ENCODE peak calls at places on chromosomes 11 and 22, in seven cellular contexts. W is H9, E is IMR-90, R is fibroblast of lung, G is GM23338, D is dorsolateral prefrontal cortex, C is tibial nerve. P is an unnamed sample.

GRCh38 chr11:66904055-66904454 is 47.2 kb downstream of the LRFN4 start:
- DNase-seq in E (peak), D (no peak), R (peak), C (no peak), G (no peak), W (no peak), P (no peak)

GRCh38 chr22:33386270-33386669 is 328.1 kb upstream of the SYN3 start:
- DNase-seq in D (no peak), E (no peak), W (no peak), G (no peak), R (no peak), C (no peak), P (no peak)

GRCh38 chr11:23124249-23124648 is 264.0 kb upstream of the CCDC179 start:
- DNase-seq in D (no peak), E (peak), G (no peak), W (no peak), C (no peak), R (no peak), P (no peak)

GRCh38 chr22:37492428-37493344 is 6.5 kb upstream of the MFNG start:
- DNase-seq in E (peak), W (peak), D (no peak), R (peak), G (peak), C (peak), P (no peak)

GRCh38 chr11:78802058-78802633 is 227.5 kb upstream of the NARS2 start:
- DNase-seq in W (no peak), E (no peak), D (no peak), C (no peak), R (peak), G (peak), P (no peak)

GRCh38 chr22:29122041-29122440 is 49.2 kb downstream of the KREMEN1 start:
- DNase-seq in D (no peak), R (no peak), E (no peak), G (no peak), C (no peak), W (no peak), P (no peak)

GRCh38 chr11:109978895-109979294 is 114.3 kb upstream of the ZC3H12C start:
- DNase-seq in G (no peak), R (peak), E (peak), C (no peak), D (no peak), W (no peak), P (no peak)

GRCh38 chr22:37183432-37184379 is 4.3 kb downstream of the C1QTNF6 start:
- DNase-seq in C (no peak), E (no peak), R (no peak), D (peak), W (no peak), G (no peak), P (no peak)

GRCh38 chr11:29300441-29300840 is 716.4 kb downstream of the KCNA4 start:
- DNase-seq in R (peak), D (no peak), E (peak), G (peak), C (no peak), W (no peak), P (peak)

DNA sequence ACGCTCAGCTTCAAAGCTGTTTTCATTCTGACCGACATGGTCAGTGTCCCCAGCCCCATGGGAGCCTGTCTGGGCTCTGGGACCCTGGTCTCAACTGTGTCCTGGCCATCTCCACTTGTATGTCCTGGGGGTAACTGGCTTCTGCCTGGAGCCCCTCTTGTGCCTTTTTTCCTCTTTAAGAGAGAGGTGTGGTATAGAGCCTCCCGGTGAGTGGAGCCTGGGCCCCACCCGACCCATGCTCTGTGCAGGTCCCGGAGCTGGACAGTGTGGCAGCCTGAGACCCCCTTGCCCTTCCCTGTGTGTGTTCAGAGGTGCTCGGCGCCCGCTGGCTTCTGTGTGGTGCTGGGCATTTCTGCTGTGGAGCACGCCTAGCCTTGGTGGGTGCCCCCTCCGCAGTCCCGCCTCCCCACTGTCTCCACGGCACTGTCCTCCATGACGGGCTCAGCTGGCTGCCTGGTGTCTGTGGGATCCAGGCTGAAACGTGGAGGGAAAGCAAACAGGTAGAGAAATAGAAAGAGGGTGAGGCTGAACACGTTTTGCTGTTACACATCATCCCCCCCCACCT is 74.9 kb downstream of the PARVB start:
- DNase-seq in E (no peak), G (no peak), D (no peak), W (no peak), C (no peak), R (no peak), P (no peak)
- H3K27ac ChIP-seq in E (no peak), G (no peak), D (no peak), W (no peak), C (no peak), R (no peak), P (no peak)

DNA sequence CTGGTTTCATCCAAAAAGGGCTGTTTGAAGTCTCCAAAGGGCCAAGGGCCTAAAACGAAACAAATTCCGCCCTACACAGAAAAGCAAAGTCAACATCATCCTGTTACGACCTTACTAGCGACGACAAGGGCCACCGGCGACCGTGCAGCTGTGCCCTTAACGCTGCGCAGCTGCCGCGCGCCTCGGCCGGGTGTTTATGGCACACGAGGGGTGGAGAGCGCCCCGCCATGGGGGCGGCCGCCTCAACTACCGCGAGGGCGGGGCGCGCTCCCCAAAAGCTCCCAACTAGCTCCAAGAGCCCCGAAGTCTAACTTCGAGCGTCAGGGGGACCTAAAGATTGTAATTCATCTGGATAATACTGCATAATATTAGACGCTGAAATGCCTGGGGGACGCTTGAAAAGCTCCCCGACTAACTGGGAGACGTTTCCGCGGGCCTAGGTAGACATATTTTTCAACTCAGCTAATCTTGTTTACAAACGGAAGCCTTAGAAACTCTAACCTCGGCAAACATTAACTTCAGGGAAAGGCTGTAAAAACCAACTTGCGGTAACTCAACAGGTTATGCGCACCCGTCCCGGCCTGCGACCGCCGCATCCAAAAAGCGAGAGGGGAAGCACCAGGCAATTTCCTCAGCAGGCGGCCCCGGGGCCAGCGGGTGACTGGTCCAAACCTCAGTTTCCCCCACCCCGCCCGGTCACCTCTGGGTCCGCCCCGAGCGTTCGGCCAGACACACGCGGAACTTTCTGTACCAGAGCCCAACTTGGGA is 688 bp downstream of the TMEM123 start:
- DNase-seq in C (peak), R (peak), E (peak), G (peak), W (peak), D (peak), P (no peak)
- TF ChIP-seq CTCF in C (no peak), R (no peak), E (peak), G (no peak), W (no peak), D (peak), P (peak)

GRCh38 chr11:35337919-35338316 is 81.4 kb downstream of the SLC1A2 start:
- DNase-seq in E (no peak), G (no peak), C (no peak), W (no peak), D (no peak), R (no peak), P (no peak)

GRCh38 chr11:35338928-35339327 is 80.4 kb downstream of the SLC1A2 start:
- DNase-seq in G (no peak), W (no peak), D (no peak), R (no peak), E (peak), C (no peak), P (no peak)

GRCh38 chr11:35340101-35340500 is 79.3 kb downstream of the SLC1A2 start:
- DNase-seq in R (no peak), C (no peak), W (no peak), E (no peak), D (no peak), G (no peak), P (no peak)

GRCh38 chr11:35335226-35335625 is 84.1 kb downstream of the SLC1A2 start:
- DNase-seq in W (no peak), E (no peak), R (no peak), D (no peak), C (no peak), G (no peak), P (no peak)

GRCh38 chr11:35337136-35337918 is 82.0 kb downstream of the SLC1A2 start:
- DNase-seq in D (no peak), E (peak), W (no peak), R (peak), C (no peak), G (peak), P (peak)
- H3K27ac ChIP-seq in D (no peak), E (peak), W (no peak), R (peak), C (no peak), G (no peak), P (peak)

GRCh38 chr11:111975076-111975806 is 38.1 kb downstream of the DIXDC1 start:
- DNase-seq in D (no peak), R (no peak), W (no peak), E (no peak), G (no peak), C (no peak), P (no peak)
- TF ChIP-seq CTCF in D (peak), R (peak), W (no peak), E (peak), G (peak), C (no peak), P (peak)

DNA sequence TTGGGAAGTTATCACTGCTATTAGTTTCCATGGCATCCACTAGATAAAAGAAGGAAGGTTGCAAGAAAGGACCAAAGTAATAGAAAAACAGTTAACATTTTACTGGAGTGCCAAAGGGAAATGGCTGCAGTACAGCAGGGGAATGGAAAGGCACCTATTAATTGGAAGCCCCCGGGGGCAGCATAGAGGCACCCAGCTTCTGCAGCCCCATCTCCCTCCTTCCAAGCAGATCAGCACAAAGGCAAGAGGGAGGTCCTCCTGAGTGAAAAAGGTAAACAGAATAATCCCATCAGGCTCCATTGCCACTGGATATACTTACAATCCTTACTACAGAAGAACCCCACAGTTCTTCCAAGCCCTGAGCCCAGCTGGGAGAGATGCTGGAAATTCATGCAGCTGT is 887.1 kb downstream of the DLG2 start:
- DNase-seq in C (no peak), W (no peak), D (no peak), G (no peak), E (no peak), R (no peak), P (no peak)
- H3K27ac ChIP-seq in C (no peak), W (no peak), D (no peak), G (no peak), E (no peak), R (no peak), P (no peak)

GRCh38 chr22:25892678-25893077 is 150.7 kb downstream of the MYO18B start:
- DNase-seq in W (no peak), G (peak), R (no peak), D (no peak), C (no peak), E (no peak), P (no peak)
- TF ChIP-seq CTCF in W (peak), G (peak), R (no peak), D (no peak), C (no peak), E (no peak), P (no peak)

DNA sequence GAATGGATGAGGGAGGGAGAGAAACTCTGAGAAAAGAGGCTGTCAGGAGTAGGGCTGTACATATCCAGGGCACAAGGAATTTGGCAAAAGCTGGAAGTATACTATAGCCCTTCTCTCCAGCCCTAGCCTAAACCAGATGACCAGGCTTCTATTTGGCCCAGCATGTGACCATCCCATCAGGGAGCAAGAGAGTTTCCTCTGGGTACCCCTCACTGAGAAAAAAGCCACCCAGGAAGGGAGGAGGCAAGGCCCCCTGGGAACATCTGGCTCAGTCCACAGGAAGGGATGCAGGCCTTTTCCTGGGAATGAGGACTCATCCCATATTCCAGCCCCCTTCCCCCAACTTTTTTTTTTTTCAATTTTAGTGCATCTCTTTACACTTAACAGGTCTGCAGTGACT is 8.3 kb downstream of the CD44 start:
- DNase-seq in E (no peak), C (no peak), W (no peak), D (no peak), G (no peak), R (no peak), P (no peak)
- H3K27ac ChIP-seq in E (peak), C (no peak), W (no peak), D (no peak), G (no peak), R (peak), P (peak)

DNA sequence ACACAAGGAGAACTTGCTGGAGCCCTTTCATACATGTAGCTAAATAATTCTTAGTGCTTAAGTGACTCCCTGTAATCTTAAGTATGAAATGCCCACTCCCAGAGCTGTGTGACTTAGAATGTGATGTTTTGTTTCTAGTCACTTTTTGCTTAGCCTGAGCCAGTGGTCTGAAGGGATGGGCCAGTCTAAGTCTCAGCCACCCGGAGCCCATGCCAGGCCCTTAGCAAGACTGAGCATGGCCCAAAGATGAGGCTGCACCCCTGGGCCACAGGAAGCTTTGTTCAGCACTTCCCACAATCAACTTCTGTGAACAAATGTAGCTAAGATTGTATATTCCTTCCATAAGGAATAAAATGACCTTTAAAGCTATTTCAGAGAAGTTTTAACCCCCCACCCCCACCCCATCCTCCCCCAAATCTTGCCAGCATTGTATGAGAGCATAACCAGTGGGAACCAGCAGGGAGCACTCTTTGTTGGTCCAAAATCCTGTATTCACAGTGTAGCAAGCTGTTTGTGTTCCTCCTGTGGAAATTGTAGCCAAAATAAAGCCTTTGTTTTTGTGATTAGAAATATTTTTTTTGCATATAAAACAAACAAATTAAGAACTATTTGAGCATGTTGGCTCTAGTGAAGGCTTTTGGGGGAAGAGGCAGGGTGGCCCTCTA is 73.8 kb upstream of the GAL start:
- DNase-seq in E (peak), G (peak), R (no peak), W (no peak), D (no peak), C (no peak), P (no peak)
- TF ChIP-seq CTCF in E (peak), G (peak), R (peak), W (peak), D (peak), C (no peak), P (peak)

GRCh38 chr11:3152471-3153110 is 12.5 kb downstream of the OSBPL5 start:
- DNase-seq in G (no peak), R (peak), D (no peak), W (no peak), C (no peak), E (peak), P (no peak)
- H3K27ac ChIP-seq in G (no peak), R (peak), D (no peak), W (no peak), C (peak), E (peak), P (peak)

DNA sequence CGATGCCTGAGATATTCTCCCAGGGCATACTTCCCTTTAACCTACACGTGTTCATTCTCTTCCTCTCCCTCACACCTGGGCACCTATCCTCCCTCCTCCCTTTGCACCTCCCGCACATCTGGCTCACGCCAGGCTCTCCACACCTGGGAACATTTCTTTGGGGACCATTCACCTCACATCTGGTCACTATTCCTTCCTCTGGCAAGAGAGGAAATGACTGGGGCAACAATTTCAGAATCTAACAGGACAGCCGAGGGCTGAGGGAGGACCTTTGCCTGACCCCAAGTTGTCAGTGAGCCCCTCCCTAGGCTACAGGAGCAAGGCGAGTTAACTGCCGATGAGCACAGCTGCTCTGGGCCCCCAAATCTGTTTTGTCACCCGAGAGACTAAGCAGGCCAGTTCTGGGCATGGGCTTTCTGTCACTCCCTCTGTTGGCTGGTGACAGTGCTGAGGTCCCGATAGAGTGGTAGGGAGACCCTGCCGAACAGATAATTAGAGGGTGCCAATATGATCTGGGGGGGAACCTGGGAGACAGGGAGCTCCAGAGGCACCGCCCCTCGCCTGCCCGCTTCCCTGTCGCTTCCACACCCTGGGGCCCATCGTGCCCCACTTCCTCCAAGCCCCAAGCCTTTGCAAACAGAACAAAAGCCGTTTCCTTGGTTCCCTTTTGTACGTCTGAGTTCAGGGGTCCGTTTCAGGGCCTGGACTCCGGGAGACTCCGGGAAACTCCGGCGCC is 45.6 kb downstream of the EIF3F start:
- DNase-seq in G (peak), R (no peak), D (no peak), C (no peak), E (no peak), W (no peak), P (no peak)
- TF ChIP-seq CTCF in G (no peak), R (no peak), D (no peak), C (no peak), E (no peak), W (no peak), P (no peak)